ENCODE peak calls at places on chromosomes 11 and 22, in seven cellular contexts. S is IMR-90, Z is mesenchymal stem cell, D is H9, A is neuronal stem cell, C is mesendoderm, T is H1. W is an unnamed sample.

GRCh38 chr11:79076526-79077115 is 364.2 kb downstream of the TENM4 start:
- DNase-seq in A (no peak), D (no peak), S (no peak), C (peak), Z (peak), T (no peak), W (no peak)

GRCh38 chr11:112401036-112401769 is 140.5 kb upstream of the PLET1 start:
- DNase-seq in Z (no peak), T (no peak), D (no peak), A (no peak), C (no peak), S (no peak), W (peak)

GRCh38 chr11:36452987-36453386 is 57.1 kb downstream of the TRAF6 start:
- DNase-seq in Z (no peak), A (no peak), S (no peak), T (no peak), C (no peak), D (no peak), W (no peak)

GRCh38 chr22:31048570-31048969 is 32.5 kb upstream of the SMTN start:
- DNase-seq in C (no peak), S (no peak), T (no peak), D (no peak), Z (no peak), A (no peak), W (no peak)

GRCh38 chr11:96307748-96308133 is 35.3 kb downstream of the MAML2 start:
- DNase-seq in C (peak), A (no peak), T (no peak), Z (peak), D (no peak), S (peak), W (no peak)

GRCh38 chr22:35971418-35972119 is 57.1 kb downstream of the RBFOX2 start:
- DNase-seq in S (peak), Z (peak), T (no peak), C (peak), D (no peak), A (no peak), W (no peak)

GRCh38 chr11:102005306-102005705 is 41.9 kb upstream of the CFAP300 start:
- DNase-seq in A (no peak), T (no peak), C (peak), Z (no peak), S (no peak), D (peak), W (no peak)

GRCh38 chr22:36193171-36193570 is 8.4 kb downstream of the APOL4 start:
- DNase-seq in T (no peak), Z (no peak), C (no peak), S (no peak), A (no peak), D (no peak), W (no peak)

GRCh38 chr11:7600205-7600775 is 73.0 kb downstream of the CYB5R2 start:
- DNase-seq in S (peak), T (no peak), C (peak), A (no peak), D (no peak), Z (peak), W (peak)

GRCh38 chr11:24705474-24705873 is 208.6 kb downstream of the LUZP2 start:
- DNase-seq in T (no peak), D (no peak), C (peak), A (no peak), Z (no peak), S (no peak), W (peak)

GRCh38 chr11:108985611-108986279 is 320.9 kb downstream of the DDX10 start:
- DNase-seq in D (no peak), C (no peak), S (peak), Z (peak), A (no peak), T (no peak), W (no peak)

GRCh38 chr11:63510360-63511130 is 4.7 kb downstream of the LGALS12 start:
- DNase-seq in T (no peak), D (no peak), A (no peak), C (no peak), S (no peak), Z (no peak), W (no peak)

GRCh38 chr11:92168936-92169335 is 55.7 kb upstream of the FAT3 start:
- DNase-seq in Z (no peak), T (no peak), A (no peak), S (no peak), D (no peak), C (no peak), W (peak)

GRCh38 chr11:108160970-108161566 is 39.7 kb downstream of the ACAT1 start:
- DNase-seq in C (no peak), D (no peak), A (no peak), Z (no peak), S (no peak), T (no peak), W (no peak)

GRCh38 chr11:69985654-69986420 is 92.3 kb upstream of the ANO1 start:
- DNase-seq in D (no peak), A (no peak), C (no peak), T (no peak), S (no peak), Z (no peak), W (no peak)

GRCh38 chr11:46279393-46280099 is 2.1 kb downstream of the CREB3L1 start:
- DNase-seq in Z (peak), S (peak), D (no peak), A (no peak), T (no peak), C (no peak), W (no peak)

GRCh38 chr11:127859941-127860354 is 727.4 kb downstream of the ETS1 start:
- DNase-seq in S (no peak), T (no peak), D (no peak), Z (no peak), A (no peak), C (no peak), W (peak)

GRCh38 chr11:8336356-8337114 is 72.9 kb upstream of the LMO1 start:
- DNase-seq in T (no peak), C (peak), S (no peak), D (no peak), A (no peak), Z (no peak), W (peak)

GRCh38 chr11:112042161-112042960 is 17.2 kb downstream of the DLAT start:
- DNase-seq in D (no peak), C (peak), Z (peak), A (no peak), T (no peak), S (peak), W (peak)

GRCh38 chr11:944711-945470 is 19.2 kb downstream of the AP2A2 start:
- DNase-seq in A (peak), C (peak), Z (no peak), S (peak), D (peak), T (peak), W (peak)

GRCh38 chr22:50224071-50224470 is 20.8 kb downstream of the TUBGCP6 start:
- DNase-seq in D (no peak), S (no peak), Z (no peak), A (no peak), C (no peak), T (no peak), W (no peak)

GRCh38 chr22:50222508-50222907 is 21.7 kb downstream of the SELENOO start:
- DNase-seq in A (no peak), Z (no peak), D (no peak), C (no peak), S (no peak), T (no peak), W (no peak)

GRCh38 chr22:50220603-50221409 is 20.0 kb downstream of the SELENOO start:
- DNase-seq in A (no peak), D (no peak), C (no peak), Z (no peak), S (no peak), T (no peak), W (no peak)

GRCh38 chr22:50219800-50220602 is 19.2 kb downstream of the SELENOO start:
- DNase-seq in D (no peak), C (no peak), A (no peak), S (no peak), Z (no peak), T (no peak), W (no peak)

DNA sequence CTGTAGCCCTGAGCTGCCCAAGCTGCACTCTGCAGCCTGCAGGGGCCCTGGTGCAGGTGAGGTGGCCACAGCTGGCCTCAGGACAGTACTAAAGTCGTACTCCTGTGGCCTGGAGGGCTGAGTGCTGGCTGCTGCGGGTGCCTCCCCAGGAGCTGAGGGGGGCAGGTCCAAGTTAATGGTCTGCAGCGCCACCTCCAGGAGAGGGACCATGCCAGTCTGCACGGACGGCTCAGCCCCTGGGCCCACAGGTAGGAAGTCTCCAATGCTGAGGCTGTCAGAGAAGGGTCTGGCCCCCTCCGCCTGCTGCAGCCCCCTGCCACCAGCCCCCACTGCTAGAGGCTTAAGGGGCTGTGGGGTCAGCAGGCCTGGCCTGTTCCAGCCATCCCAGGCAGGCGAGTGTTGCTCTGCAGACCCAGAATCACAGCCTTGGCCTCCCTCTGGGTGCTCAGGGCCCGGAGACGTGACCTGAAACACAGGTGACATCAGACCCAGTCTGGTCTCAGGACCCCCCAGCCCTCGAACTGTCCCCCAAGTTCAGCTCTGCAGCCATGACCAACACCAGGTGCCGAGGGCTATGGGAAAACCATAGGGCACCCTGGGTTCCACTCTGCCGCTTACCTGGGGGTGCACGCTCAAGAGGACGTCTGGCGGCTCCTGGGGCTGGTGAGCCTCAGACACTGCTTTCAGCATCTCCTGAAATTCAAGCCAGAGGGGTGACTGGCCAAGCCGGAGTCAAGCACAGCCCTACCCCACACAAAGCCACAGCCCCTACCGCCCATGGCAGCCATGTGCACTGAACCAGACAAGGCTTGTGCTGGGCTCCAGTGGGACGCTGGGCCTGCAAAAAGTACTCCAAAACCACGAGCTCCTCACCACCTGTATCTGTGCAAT is 20.8 kb downstream of the SELENOO start:
- DNase-seq in T (no peak), A (no peak), C (no peak), D (no peak), Z (no peak), S (no peak), W (no peak)
- H2AK5ac ChIP-seq in T (no peak), A (no peak), C (no peak), D (no peak), Z (no peak), S (no peak), W (no peak)

GRCh38 chr11:115869131-115869530 is 364.9 kb upstream of the CADM1 start:
- DNase-seq in C (no peak), T (no peak), Z (no peak), S (no peak), A (no peak), D (no peak), W (no peak)
- H2AK5ac ChIP-seq in C (no peak), T (no peak), Z (peak), S (no peak), A (peak), D (no peak), W (peak)

DNA sequence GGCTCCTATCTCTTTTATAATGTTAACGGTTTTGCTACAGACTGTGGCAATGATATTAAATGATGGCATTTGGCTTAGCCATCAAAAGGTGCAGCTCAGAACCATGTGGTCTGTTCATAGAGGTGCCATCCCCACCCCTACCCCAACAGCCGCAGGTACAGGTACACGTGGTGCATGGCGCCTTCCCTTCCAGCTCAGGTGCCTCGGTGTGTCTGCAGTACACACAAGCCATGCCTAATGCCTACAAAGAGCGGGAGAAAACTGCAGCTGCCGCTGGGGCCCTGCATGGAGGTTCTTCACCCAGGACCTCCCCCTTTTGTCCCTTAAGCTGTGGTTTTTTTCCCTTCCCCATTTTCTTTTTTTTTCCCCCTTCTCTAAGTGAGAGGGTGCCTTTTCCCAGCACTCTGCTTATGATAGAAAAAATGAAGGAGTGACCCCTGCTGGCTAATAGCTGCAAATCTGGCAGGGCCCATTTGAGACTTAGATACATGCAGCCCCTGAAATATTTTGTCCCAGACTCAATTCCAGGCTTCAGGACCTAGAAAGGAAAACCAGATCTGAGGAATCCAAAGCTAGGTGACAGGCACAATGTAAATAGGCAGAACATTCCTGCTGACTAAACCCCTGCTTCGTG is 6.5 kb downstream of the OR52M1 start:
- DNase-seq in T (no peak), C (peak), A (no peak), S (peak), Z (no peak), D (peak), W (peak)
- H2AK5ac ChIP-seq in T (no peak), C (no peak), A (no peak), S (no peak), Z (no peak), D (no peak), W (no peak)

DNA sequence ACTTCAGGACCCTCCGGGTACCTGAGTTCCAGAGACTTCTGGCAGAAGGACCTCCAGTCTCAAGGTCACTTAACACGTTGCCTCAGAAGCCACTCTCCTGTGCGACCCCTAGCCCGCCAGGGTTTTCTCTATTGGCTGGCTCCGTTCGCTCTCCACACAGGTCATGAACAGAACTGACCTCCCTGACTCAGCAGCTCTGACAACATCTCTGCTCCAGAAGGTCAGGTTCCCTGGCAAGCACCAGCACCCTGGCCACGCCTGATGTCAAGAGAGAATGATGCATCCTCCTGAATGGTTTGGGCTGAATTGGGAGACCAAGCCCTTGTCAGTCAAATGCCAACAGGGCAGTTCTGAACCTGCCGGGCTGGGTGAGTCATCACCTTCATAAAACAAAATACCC is 84.3 kb upstream of the TMEM45B start:
- DNase-seq in T (no peak), Z (no peak), S (no peak), A (no peak), C (no peak), D (no peak), W (no peak)
- H2AK5ac ChIP-seq in T (no peak), Z (no peak), S (no peak), A (no peak), C (no peak), D (no peak), W (no peak)

W was measured in trophoblast cell.